ENCODE peak calls at places on chromosomes 2 and 18, in four cellular contexts. K is stomach, Q is GM23338, V is H1. R is an unnamed sample.

GRCh38 chr2:69993048-69993565 is 31.7 kb upstream of the ASPRV1 start:
- DNase-seq in V (no peak), Q (no peak), K (no peak), R (no peak)

GRCh38 chr2:20447437-20448245 is 767 bp downstream of the RHOB start:
- DNase-seq in Q (peak; percentile 53), K (peak; percentile 57), V (no peak), R (no peak)

GRCh38 chr2:223123859-223124610 is 72.0 kb downstream of the KCNE4 start:
- DNase-seq in K (no peak), Q (no peak), V (no peak), R (no peak)

GRCh38 chr2:237861875-237862527 is 2.6 kb downstream of the RAMP1 start:
- DNase-seq in V (no peak), Q (no peak), K (no peak), R (no peak)

GRCh38 chr2:149645391-149645790 is 57.8 kb upstream of the MMADHC start:
- DNase-seq in K (no peak), V (no peak), Q (no peak), R (no peak)

GRCh38 chr2:236656166-236656565 is 86.5 kb downstream of the ACKR3 start:
- DNase-seq in Q (no peak), K (no peak), V (no peak), R (no peak)

GRCh38 chr2:142742301-142743214 is 134.9 kb upstream of the KYNU start:
- DNase-seq in K (no peak), Q (no peak), V (no peak), R (no peak)

GRCh38 chr2:69946351-69947077 is 14.9 kb downstream of the ASPRV1 start:
- DNase-seq in V (no peak), Q (no peak), K (peak; percentile 38), R (no peak)

GRCh38 chr18:1014496-1014895 is 109.8 kb downstream of the ADCYAP1 start:
- DNase-seq in Q (peak; percentile 27), V (no peak), K (no peak), R (no peak)

GRCh38 chr18:7158201-7158600 is 40.6 kb upstream of the LAMA1 start:
- DNase-seq in Q (no peak), V (no peak), K (no peak), R (no peak)

GRCh38 chr2:105431367-105432088 is 32.7 kb upstream of the FHL2 start:
- DNase-seq in K (no peak), Q (no peak), V (no peak), R (peak; percentile 75)

GRCh38 chr2:96527052-96527964 is 9.2 kb upstream of the ARID5A start:
- DNase-seq in V (no peak), K (no peak), Q (peak; percentile 68), R (no peak)

GRCh38 chr2:191557841-191558240 is 120.1 kb upstream of the NABP1 start:
- DNase-seq in Q (no peak), K (no peak), V (no peak), R (no peak)

GRCh38 chr2:158722266-158723105 is 72.6 kb upstream of the DAPL1 start:
- DNase-seq in K (no peak), Q (no peak), V (no peak), R (no peak)

GRCh38 chr2:230668184-230668938 is 44.3 kb upstream of the CAB39 start:
- DNase-seq in V (no peak), K (no peak), Q (no peak), R (no peak)
- H3K4me1 ChIP-seq in V (peaks cover 18% of the 10 kb centered on the region), K (peaks cover 53% of the 10 kb centered on the region), Q (peaks cover 12% of the 10 kb centered on the region), R (no peaks in the 10 kb centered on the region)

GRCh38 chr2:178269825-178270224 is 75.5 kb downstream of the OSBPL6 start:
- DNase-seq in V (no peak), K (no peak), Q (no peak), R (no peak)
- TF ChIP-seq POLR2AphosphoS5 in V (no peak), K (no peak), Q (no peak), R (no peak)

DNA sequence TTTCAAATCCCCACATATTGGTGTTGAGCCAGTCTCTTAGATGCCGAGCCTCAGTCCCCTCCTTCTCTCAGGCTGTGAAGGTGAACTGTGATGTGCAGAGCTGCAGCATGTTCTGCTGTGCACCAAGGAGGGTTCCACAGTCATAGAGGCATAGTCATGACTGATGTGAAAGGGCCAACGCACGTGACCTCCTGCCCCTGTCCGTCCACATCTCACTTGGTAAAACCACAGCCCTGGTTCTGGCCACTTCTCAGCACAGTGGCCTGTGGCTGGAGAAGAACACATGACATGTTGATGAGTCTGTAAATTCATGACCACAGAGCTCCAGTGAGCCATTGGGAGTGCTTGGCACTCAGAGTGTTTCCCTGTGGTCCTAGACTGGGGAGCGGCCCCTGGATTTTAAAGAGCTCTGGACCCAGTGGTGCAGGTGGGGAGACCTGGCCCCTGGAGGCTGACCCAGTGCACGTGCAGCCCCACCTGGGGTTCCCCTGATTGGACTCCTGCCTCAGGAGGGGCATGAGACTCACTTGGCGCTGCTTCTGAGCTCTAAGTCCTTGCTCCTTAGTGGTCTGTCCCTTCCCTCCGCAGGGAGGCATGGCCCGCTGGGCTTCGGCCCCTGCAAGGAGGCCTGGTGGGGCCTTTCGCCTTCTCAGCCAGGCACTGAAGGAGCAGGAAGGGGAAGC is 25.3 kb downstream of the INPP4A start:
- DNase-seq in V (no peak), K (no peak), Q (no peak), R (no peak)
- H3K4me1 ChIP-seq in V (peaks cover 9% of the 10 kb centered on the region), K (peaks cover 78% of the 10 kb centered on the region), Q (peaks cover 13% of the 10 kb centered on the region), R (no peaks in the 10 kb centered on the region)

GRCh38 chr2:2771721-2772411 is 440.8 kb upstream of the MYT1L start:
- DNase-seq in Q (no peak), V (no peak), K (no peak), R (no peak)
- TF ChIP-seq POLR2AphosphoS5 in Q (no peak), V (no peak), K (no peak), R (no peak)

GRCh38 chr2:25347205-25347815 is 5.6 kb upstream of the DNMT3A start:
- DNase-seq in K (no peak), V (no peak), Q (no peak), R (no peak)

GRCh38 chr2:25342372-25343186 is 854 bp upstream of the DNMT3A start:
- DNase-seq in Q (peak; percentile 95), V (peak; percentile 77), K (peak; percentile 82), R (peak; percentile 69)

GRCh38 chr2:25343187-25343825 is 1.6 kb upstream of the DNMT3A start:
- DNase-seq in Q (no peak), V (no peak), K (no peak), R (no peak)

GRCh38 chr2:25349397-25349796 is 7.7 kb upstream of the DNMT3A start:
- DNase-seq in Q (no peak), K (no peak), V (no peak), R (no peak)

DNA sequence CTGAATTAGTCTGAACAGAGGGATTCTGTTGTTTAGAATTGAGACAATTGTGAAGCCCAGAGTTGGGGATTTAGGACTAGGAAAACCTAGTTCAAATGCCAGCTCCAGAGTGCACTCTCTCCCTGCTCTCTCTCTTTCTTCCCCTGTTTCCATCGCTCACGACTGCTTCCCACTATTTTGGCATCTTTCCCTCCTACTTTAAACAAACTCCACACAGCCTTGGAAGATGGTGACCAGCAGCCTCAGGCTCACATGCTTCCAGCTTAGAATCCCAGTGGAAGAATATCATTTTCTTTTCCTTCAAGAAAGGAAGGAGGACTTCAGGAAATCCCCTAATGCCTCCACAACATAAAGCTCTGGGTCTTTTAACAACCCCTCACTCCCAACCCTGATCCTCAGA is 6.1 kb upstream of the DNMT3A start:
- DNase-seq in Q (no peak), K (no peak), V (no peak), R (no peak)
- H3K4me1 ChIP-seq in Q (peaks cover 3% of the 10 kb centered on the region), K (peaks cover 16% of the 10 kb centered on the region), V (peaks cover 1% of the 10 kb centered on the region), R (no peaks in the 10 kb centered on the region)

DNA sequence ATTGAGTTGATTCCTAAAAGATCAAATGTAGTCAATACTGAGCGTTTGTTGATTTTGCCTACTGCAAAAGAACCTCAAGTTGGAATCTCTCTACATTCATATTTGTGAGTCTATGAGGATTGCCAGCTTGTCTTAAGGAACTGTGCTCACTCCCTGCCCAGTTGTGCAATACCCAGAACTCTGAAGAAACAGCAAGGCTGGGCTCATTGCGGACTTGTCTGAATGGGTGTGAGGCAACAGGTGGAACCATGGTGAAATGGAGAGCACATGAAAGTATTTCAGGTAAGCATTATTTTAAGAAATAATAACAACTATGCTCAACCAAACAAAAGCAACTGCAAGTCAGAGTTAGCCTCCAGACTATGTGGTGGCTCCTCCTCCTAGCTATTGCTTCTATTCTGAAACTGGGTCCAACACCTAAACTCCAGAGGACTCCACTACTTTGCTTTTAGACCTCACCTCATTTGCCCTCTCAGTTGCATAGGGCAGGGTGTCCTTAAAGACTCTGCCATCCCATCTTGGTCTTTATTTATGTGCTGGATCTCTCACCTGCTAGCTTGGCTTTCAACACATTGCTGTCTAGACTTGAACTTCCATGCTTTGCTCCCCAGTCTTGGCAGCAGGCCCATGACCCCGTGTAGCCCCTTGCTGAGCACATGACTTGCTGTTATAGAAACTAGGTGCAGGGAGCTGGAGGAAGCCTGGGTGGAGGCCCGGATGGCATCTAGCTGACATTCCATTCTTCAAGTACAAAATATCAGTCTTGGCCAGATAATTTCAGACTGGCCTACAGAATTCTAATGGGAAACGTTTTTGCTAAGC is 94.8 kb upstream of the ARL5A start:
- DNase-seq in Q (no peak), K (peak; percentile 64), V (no peak), R (peak; percentile 42)
- TF ChIP-seq POLR2AphosphoS5 in Q (no peak), K (no peak), V (no peak), R (peak; percentile 11)

DNA sequence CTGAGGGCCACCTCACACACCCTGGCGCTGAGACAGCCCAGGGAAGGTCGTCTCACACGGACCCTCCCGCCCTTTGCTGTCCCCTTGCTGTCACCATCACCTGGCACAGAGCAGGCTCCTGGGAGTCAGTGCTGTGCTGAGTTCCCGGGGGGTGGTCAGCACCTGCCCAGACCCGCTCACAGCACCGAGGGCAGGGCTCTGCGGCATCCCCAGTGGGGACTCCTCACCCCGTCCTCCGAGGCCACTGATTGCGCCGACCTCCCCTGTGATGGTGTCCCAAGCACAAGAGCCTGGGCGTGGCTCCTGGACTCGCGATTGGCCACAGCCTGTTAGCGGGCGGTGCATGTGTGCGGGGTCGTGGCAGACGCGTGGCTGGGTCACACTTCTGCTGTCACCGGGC is 65.9 kb downstream of the NFATC1 start:
- DNase-seq in Q (no peak), V (no peak), K (no peak), R (no peak)
- H3K4me1 ChIP-seq in Q (peaks cover 7% of the 10 kb centered on the region), V (peaks cover 17% of the 10 kb centered on the region), K (peaks cover 44% of the 10 kb centered on the region), R (no peaks in the 10 kb centered on the region)

GRCh38 chr2:207330912-207331311 is 165.2 kb upstream of the KLF7 start:
- DNase-seq in K (peak; percentile 31), V (no peak), Q (no peak), R (no peak)
- TF ChIP-seq POLR2AphosphoS5 in K (no peak), V (no peak), Q (no peak), R (no peak)